ENCODE peak calls at places on chromosome 16, in eight cellular contexts. D is OCI-LY7, I is heart right ventricle, Y is brain microvascular endothelial cell, G is thyroid gland, H is sigmoid colon, Q is HCT116, N is IMR-90. W is an unnamed sample.

GRCh38 chr16:70428178-70428998 is 10.5 kb downstream of the ST3GAL2 start:
- DNase-seq in N (peak), D (peak), H (peak), I (peak), Y (peak), G (peak), Q (peak), W (peak)

GRCh38 chr16:68081796-68082567 is 3.2 kb upstream of the NFATC3 start:
- DNase-seq in N (no peak), I (no peak), Y (no peak), D (no peak), G (peak), Q (no peak), H (no peak), W (no peak)

GRCh38 chr16:67173323-67173722 is 3.0 kb downstream of the NOL3 start:
- DNase-seq in N (no peak), D (no peak), I (no peak), H (no peak), G (no peak), Y (no peak), Q (no peak), W (no peak)

GRCh38 chr16:67441289-67441753 is 10.4 kb downstream of the HSD11B2 start:
- DNase-seq in Y (no peak), D (no peak), G (peak), Q (no peak), I (peak), H (no peak), N (no peak), W (no peak)

GRCh38 chr16:50644730-50645129 is 36.4 kb downstream of the SNX20 start:
- DNase-seq in H (no peak), N (no peak), G (peak), D (no peak), Y (peak), I (peak), Q (peak), W (peak)

GRCh38 chr16:12661656-12662172 is 142.0 kb downstream of the CPPED1 start:
- DNase-seq in D (peak), Q (peak), I (peak), G (peak), Y (no peak), N (peak), H (no peak), W (peak)

GRCh38 chr16:23949630-23950290 is 114.0 kb downstream of the PRKCB start:
- DNase-seq in N (no peak), H (no peak), G (peak), Q (no peak), I (no peak), D (peak), Y (no peak), W (no peak)

GRCh38 chr16:74775255-74775654 is 635 bp upstream of the FA2H start:
- DNase-seq in D (no peak), H (no peak), N (no peak), I (no peak), Q (no peak), Y (no peak), G (no peak), W (no peak)

GRCh38 chr16:11253009-11253994 is 2.7 kb downstream of the SOCS1 start:
- DNase-seq in Y (no peak), N (peak), D (peak), Q (no peak), I (no peak), G (no peak), H (no peak), W (peak)

GRCh38 chr16:87203060-87203656 is 114.0 kb downstream of the C16orf95 start:
- DNase-seq in D (peak), Y (peak), G (peak), Q (peak), N (peak), I (no peak), H (no peak), W (peak)

GRCh38 chr16:9275816-9276354 is 184.4 kb downstream of the HAPSTR1 start:
- DNase-seq in D (no peak), G (no peak), I (no peak), Y (no peak), N (no peak), Q (no peak), H (no peak), W (no peak)

GRCh38 chr16:23999663-24000062 is 163.9 kb downstream of the PRKCB start:
- DNase-seq in Y (no peak), N (no peak), I (no peak), Q (no peak), G (no peak), D (no peak), H (no peak), W (no peak)

GRCh38 chr16:30567160-30567990 is 4.1 kb downstream of the ZNF688 start:
- DNase-seq in Y (no peak), G (no peak), Q (no peak), D (no peak), H (no peak), N (peak), I (no peak), W (no peak)

GRCh38 chr16:85614338-85615013 is 1.4 kb downstream of the GSE1 start:
- DNase-seq in Q (no peak), H (no peak), N (no peak), I (no peak), D (peak), Y (no peak), G (peak), W (no peak)

GRCh38 chr16:87602005-87602790 is at the start of gene JPH3:
- DNase-seq in H (no peak), G (no peak), I (no peak), D (no peak), Q (no peak), Y (no peak), N (no peak), W (no peak)

GRCh38 chr16:57694556-57695377 is at the start of gene DRC7:
- DNase-seq in G (peak), I (peak), D (peak), H (no peak), Q (peak), N (peak), Y (peak), W (peak)

GRCh38 chr16:22659933-22660332 is 149.2 kb downstream of the NPIPB5 start:
- DNase-seq in G (no peak), H (no peak), D (no peak), Q (no peak), Y (no peak), I (no peak), N (no peak), W (peak)

GRCh38 chr16:77663711-77664110 is 58.6 kb upstream of the NUDT7 start:
- DNase-seq in I (no peak), N (no peak), D (no peak), G (no peak), Q (no peak), H (no peak), Y (no peak), W (no peak)

GRCh38 chr16:82016268-82016667 is 5.0 kb upstream of the SDR42E1 start:
- DNase-seq in G (no peak), D (no peak), Y (peak), N (peak), I (peak), Q (peak), H (no peak), W (peak)

GRCh38 chr16:67667434-67667816 is 811 bp downstream of the C16orf86 start:
- DNase-seq in D (no peak), G (no peak), H (no peak), Q (no peak), I (no peak), N (no peak), Y (no peak), W (no peak)

GRCh38 chr16:52597772-52598483 is 51.0 kb upstream of the TOX3 start:
- DNase-seq in G (no peak), Y (no peak), Q (no peak), H (no peak), N (no peak), D (no peak), I (no peak), W (no peak)

GRCh38 chr16:67445913-67446907 is 15.3 kb downstream of the HSD11B2 start:
- DNase-seq in D (no peak), Y (no peak), Q (no peak), H (no peak), G (no peak), I (peak), N (no peak), W (peak)

GRCh38 chr16:57115504-57116182 is 23.3 kb downstream of the CPNE2 start:
- DNase-seq in Y (peak), I (peak), N (peak), D (no peak), Q (no peak), H (peak), G (peak), W (peak)

GRCh38 chr16:1309888-1310831 is 724 bp downstream of the UBE2I start:
- DNase-seq in D (peak), N (peak), H (peak), Q (no peak), I (peak), G (peak), Y (peak), W (peak)

GRCh38 chr16:11029948-11030347 is 85.6 kb downstream of the CLEC16A start:
- DNase-seq in I (no peak), D (no peak), Q (no peak), H (no peak), Y (no peak), N (peak), G (no peak), W (peak)

GRCh38 chr16:86516618-86517003 is 6.3 kb downstream of the FOXF1 start:
- DNase-seq in H (peak), I (no peak), Q (no peak), G (no peak), Y (no peak), N (peak), D (no peak), W (peak)

GRCh38 chr16:70737377-70738082 is 51.7 kb upstream of the MTSS2 start:
- DNase-seq in H (peak), N (peak), Q (no peak), Y (peak), I (peak), G (no peak), D (peak), W (peak)

GRCh38 chr16:80804061-80804450 is 342 bp downstream of the CDYL2 start:
- DNase-seq in Y (peak), H (no peak), I (peak), D (peak), G (peak), Q (no peak), N (peak), W (peak)

GRCh38 chr16:83715217-83715920 is 92.4 kb upstream of the HSBP1 start:
- DNase-seq in N (no peak), Y (no peak), H (no peak), D (no peak), Q (no peak), G (peak), I (no peak), W (no peak)

GRCh38 chr16:19833176-19833575 is 51.5 kb downstream of the GPRC5B start:
- DNase-seq in G (no peak), H (no peak), I (no peak), Q (no peak), D (no peak), Y (no peak), N (no peak), W (no peak)

GRCh38 chr16:3098459-3099394 is at the start of gene ZSCAN10:
- DNase-seq in G (no peak), Q (no peak), Y (no peak), N (no peak), D (no peak), I (no peak), H (no peak), W (no peak)
- H3K4me3 ChIP-seq in G (no peak), Q (peak), Y (no peak), N (peak), D (peak), I (peak), H (no peak), W (peak)

DNA sequence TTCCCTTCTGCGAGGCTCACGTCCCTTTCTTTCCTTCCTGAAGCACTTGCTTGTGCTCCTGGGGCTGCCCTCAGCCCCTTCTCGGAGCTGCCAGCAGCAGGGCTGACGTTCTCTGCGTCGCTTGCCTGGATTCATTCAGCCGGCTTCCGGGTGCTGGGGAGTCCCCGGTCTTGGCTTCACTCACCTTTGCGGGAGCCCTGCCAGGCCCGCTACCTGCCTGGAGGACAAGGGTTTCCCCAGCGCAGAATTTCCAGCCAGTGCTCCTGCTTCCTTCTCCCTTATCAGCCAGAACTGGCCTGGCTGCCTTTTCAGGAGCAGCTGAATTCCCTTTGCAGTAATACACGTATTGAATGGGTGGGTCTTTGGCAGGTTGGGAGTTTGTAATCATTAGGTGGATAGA is 22.1 kb upstream of the IL17C start:
- DNase-seq in N (no peak), Q (no peak), D (no peak), H (no peak), I (no peak), Y (no peak), G (peak), W (no peak)
- TF ChIP-seq CTCF in N (no peak), Q (no peak), D (no peak), H (no peak), I (no peak), Y (no peak), G (no peak), W (no peak)

GRCh38 chr16:49491736-49492089 is 118.1 kb downstream of the C16orf78 start:
- DNase-seq in D (no peak), Y (no peak), N (no peak), Q (peak), H (peak), G (peak), I (peak), W (no peak)
- H3K4me3 ChIP-seq in D (peak), Y (peak), N (no peak), Q (peak), H (peak), G (peak), I (peak), W (no peak)

GRCh38 chr16:88924834-88925539 is 52.0 kb downstream of the CBFA2T3 start:
- DNase-seq in D (peak), I (no peak), H (no peak), Q (peak), Y (peak), N (peak), G (no peak), W (peak)
- TF ChIP-seq CTCF in D (peak), I (no peak), H (no peak), Q (peak), Y (peak), N (peak), G (peak), W (peak)

W was measured in fibroblast of villous mesenchyme.